ENCODE peak calls at places on chromosome 2, in seven cellular contexts. P is neural progenitor cell, J is HCT116, I is GM23248, Q is GM23338, W is PC-3, Y is MM.1S. Z is an unnamed sample.

GRCh38 chr2:182077451-182078142 is 91.9 kb downstream of the PPP1R1C start:
- DNase-seq in P (peak), J (peak), I (peak), Q (peak), W (peak), Y (peak), Z (peak)

GRCh38 chr2:19860022-19860421 is 41.8 kb downstream of the TTC32 start:
- DNase-seq in P (no peak), J (no peak), I (no peak), Q (no peak), W (no peak), Y (no peak), Z (no peak)

GRCh38 chr2:42105330-42106256 is 57.8 kb downstream of the PKDCC start:
- DNase-seq in P (no peak), J (no peak), I (no peak), Q (peak), W (no peak), Y (peak), Z (no peak)

GRCh38 chr2:42914314-42914713 is 121.9 kb upstream of the HAAO start:
- DNase-seq in P (no peak), J (no peak), I (no peak), Q (no peak), W (no peak), Y (no peak), Z (no peak)

GRCh38 chr2:49265471-49265870 is 111.2 kb upstream of the FSHR start:
- DNase-seq in P (no peak), J (no peak), I (no peak), Q (no peak), W (no peak), Y (no peak), Z (no peak)

GRCh38 chr2:202824901-202825300 is 46.7 kb downstream of the ICA1L start:
- DNase-seq in P (no peak), J (no peak), I (peak), Q (no peak), W (no peak), Y (no peak), Z (no peak)

GRCh38 chr2:136286423-136286822 is 168.5 kb upstream of the CXCR4 start:
- DNase-seq in P (no peak), J (no peak), I (no peak), Q (no peak), W (no peak), Y (no peak), Z (no peak)

GRCh38 chr2:174722942-174723598 is 41.2 kb downstream of the CHRNA1 start:
- DNase-seq in P (no peak), J (no peak), I (no peak), Q (no peak), W (no peak), Y (no peak), Z (no peak)

GRCh38 chr2:219664958-219665357 is 37.5 kb downstream of the SLC4A3 start:
- DNase-seq in P (no peak), J (no peak), I (no peak), Q (no peak), W (no peak), Y (no peak), Z (peak)

GRCh38 chr2:148730085-148730484 is 85.5 kb downstream of the EPC2 start:
- DNase-seq in P (no peak), J (no peak), I (no peak), Q (peak), W (peak), Y (no peak), Z (no peak)

GRCh38 chr2:234789926-234790325 is 161.9 kb upstream of the SH3BP4 start:
- DNase-seq in P (no peak), J (no peak), I (no peak), Q (no peak), W (no peak), Y (no peak), Z (no peak)

GRCh38 chr2:73000808-73001570 is 70.5 kb downstream of the SFXN5 start:
- DNase-seq in P (no peak), J (no peak), I (no peak), Q (no peak), W (no peak), Y (no peak), Z (peak)

GRCh38 chr2:136538489-136538888 is 226.9 kb upstream of the THSD7B start:
- DNase-seq in P (no peak), J (no peak), I (no peak), Q (no peak), W (no peak), Y (no peak), Z (no peak)

GRCh38 chr2:150601280-150602038 is 114.0 kb upstream of the RND3 start:
- DNase-seq in P (no peak), J (no peak), I (peak), Q (no peak), W (peak), Y (no peak), Z (no peak)

GRCh38 chr2:58852243-58852642 is 611.1 kb upstream of the FANCL start:
- DNase-seq in P (no peak), J (no peak), I (no peak), Q (no peak), W (no peak), Y (no peak), Z (no peak)

GRCh38 chr2:127588241-127588640 is 52.8 kb downstream of the MYO7B start:
- DNase-seq in P (no peak), J (no peak), I (no peak), Q (no peak), W (no peak), Y (no peak), Z (no peak)

GRCh38 chr2:70990216-70990615 is 4.5 kb downstream of the TEX261 start:
- DNase-seq in P (no peak), J (no peak), I (no peak), Q (no peak), W (no peak), Y (no peak), Z (peak)

GRCh38 chr2:144780983-144781382 is 261.1 kb upstream of the ZEB2 start:
- DNase-seq in P (no peak), J (no peak), I (peak), Q (no peak), W (no peak), Y (no peak), Z (no peak)

GRCh38 chr2:21451418-21451817 is 327.6 kb downstream of the TDRD15 start:
- DNase-seq in P (no peak), J (no peak), I (no peak), Q (no peak), W (no peak), Y (no peak), Z (no peak)

GRCh38 chr2:105754011-105754410 is 9.3 kb downstream of the NCK2 start:
- DNase-seq in P (no peak), J (no peak), I (no peak), Q (no peak), W (no peak), Y (no peak), Z (no peak)

GRCh38 chr2:177530513-177531039 is 138.0 kb downstream of the AGPS start:
- DNase-seq in P (no peak), J (no peak), I (no peak), Q (no peak), W (no peak), Y (no peak), Z (no peak)

GRCh38 chr2:19540739-19541503 is 182.5 kb upstream of the OSR1 start:
- DNase-seq in P (no peak), J (peak), I (peak), Q (no peak), W (peak), Y (peak), Z (peak)

GRCh38 chr2:149040451-149040850 is 2.0 kb downstream of the LYPD6B start:
- DNase-seq in P (peak), J (peak), I (peak), Q (peak), W (peak), Y (peak), Z (peak)

GRCh38 chr2:209526541-209526940 is 102.7 kb downstream of the MAP2 start:
- DNase-seq in P (no peak), J (no peak), I (peak), Q (no peak), W (no peak), Y (peak), Z (no peak)

GRCh38 chr2:219552382-219553167 is 8.7 kb downstream of the TMEM198 start:
- DNase-seq in P (peak), J (peak), I (peak), Q (peak), W (peak), Y (peak), Z (peak)

GRCh38 chr2:200788129-200788718 is 23.5 kb upstream of the BZW1 start:
- DNase-seq in P (no peak), J (no peak), I (peak), Q (no peak), W (peak), Y (no peak), Z (no peak)

GRCh38 chr2:109555346-109555900 is 58.3 kb downstream of the SEPTIN10 start:
- DNase-seq in P (no peak), J (no peak), I (no peak), Q (no peak), W (peak), Y (no peak), Z (no peak)

GRCh38 chr2:136572335-136572734 is 193.0 kb upstream of the THSD7B start:
- DNase-seq in P (no peak), J (no peak), I (no peak), Q (no peak), W (no peak), Y (no peak), Z (no peak)

GRCh38 chr2:105445498-105445897 is 46.6 kb upstream of the FHL2 start:
- DNase-seq in P (no peak), J (no peak), I (no peak), Q (no peak), W (no peak), Y (no peak), Z (no peak)

GRCh38 chr2:110868971-110869370 is 136.6 kb downstream of the ACOXL start:
- DNase-seq in P (no peak), J (no peak), I (no peak), Q (no peak), W (peak), Y (no peak), Z (no peak)

GRCh38 chr2:207706936-207707860 is 4.2 kb upstream of the CCNYL1 start:
- DNase-seq in P (no peak), J (no peak), I (no peak), Q (peak), W (no peak), Y (no peak), Z (no peak)

GRCh38 chr2:210718503-210718902 is 162.1 kb downstream of the CPS1 start:
- DNase-seq in P (no peak), J (no peak), I (no peak), Q (no peak), W (no peak), Y (no peak), Z (no peak)

GRCh38 chr2:210727549-210727948 is 171.2 kb downstream of the CPS1 start:
- DNase-seq in P (no peak), J (no peak), I (no peak), Q (no peak), W (no peak), Y (peak), Z (no peak)

GRCh38 chr2:210722092-210722491 is 165.7 kb downstream of the CPS1 start:
- DNase-seq in P (no peak), J (no peak), I (no peak), Q (no peak), W (no peak), Y (no peak), Z (no peak)
- H2AFZ ChIP-seq in P (no peak), J (no peak), I (no peak), Q (no peak), W (no peak), Y (no peak), Z (no peak)

GRCh38 chr2:240074545-240074944 is 21.2 kb upstream of the OR6B3 start:
- DNase-seq in P (no peak), J (no peak), I (no peak), Q (no peak), W (no peak), Y (no peak), Z (no peak)

GRCh38 chr2:240077442-240077841 is 24.1 kb upstream of the OR6B3 start:
- DNase-seq in P (no peak), J (no peak), I (no peak), Q (no peak), W (no peak), Y (no peak), Z (no peak)

DNA sequence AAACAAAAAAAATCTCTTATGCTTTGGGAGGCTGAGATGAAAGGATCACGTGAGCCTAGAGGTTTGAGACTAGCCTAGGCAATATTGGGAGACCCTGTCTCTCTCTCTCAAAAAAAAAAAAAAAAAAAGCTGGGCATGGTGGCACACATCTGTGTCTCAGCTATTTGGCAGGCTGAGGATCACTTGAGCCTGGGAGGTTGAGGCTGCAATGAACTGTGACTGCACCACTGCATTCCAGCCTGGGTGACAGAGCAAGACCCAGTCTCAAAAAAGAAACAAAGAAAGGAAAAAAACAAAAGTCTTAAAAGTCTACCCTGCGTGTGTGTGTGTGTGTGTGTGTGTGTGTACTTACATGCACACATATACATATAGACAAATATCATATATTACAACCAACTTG is 25.3 kb upstream of the OR6B3 start:
- DNase-seq in P (no peak), J (no peak), I (no peak), Q (no peak), W (no peak), Y (no peak), Z (no peak)
- TF ChIP-seq EZH2phosphoT487 in P (no peak), J (no peak), I (no peak), Q (no peak), W (no peak), Y (no peak), Z (no peak)

DNA sequence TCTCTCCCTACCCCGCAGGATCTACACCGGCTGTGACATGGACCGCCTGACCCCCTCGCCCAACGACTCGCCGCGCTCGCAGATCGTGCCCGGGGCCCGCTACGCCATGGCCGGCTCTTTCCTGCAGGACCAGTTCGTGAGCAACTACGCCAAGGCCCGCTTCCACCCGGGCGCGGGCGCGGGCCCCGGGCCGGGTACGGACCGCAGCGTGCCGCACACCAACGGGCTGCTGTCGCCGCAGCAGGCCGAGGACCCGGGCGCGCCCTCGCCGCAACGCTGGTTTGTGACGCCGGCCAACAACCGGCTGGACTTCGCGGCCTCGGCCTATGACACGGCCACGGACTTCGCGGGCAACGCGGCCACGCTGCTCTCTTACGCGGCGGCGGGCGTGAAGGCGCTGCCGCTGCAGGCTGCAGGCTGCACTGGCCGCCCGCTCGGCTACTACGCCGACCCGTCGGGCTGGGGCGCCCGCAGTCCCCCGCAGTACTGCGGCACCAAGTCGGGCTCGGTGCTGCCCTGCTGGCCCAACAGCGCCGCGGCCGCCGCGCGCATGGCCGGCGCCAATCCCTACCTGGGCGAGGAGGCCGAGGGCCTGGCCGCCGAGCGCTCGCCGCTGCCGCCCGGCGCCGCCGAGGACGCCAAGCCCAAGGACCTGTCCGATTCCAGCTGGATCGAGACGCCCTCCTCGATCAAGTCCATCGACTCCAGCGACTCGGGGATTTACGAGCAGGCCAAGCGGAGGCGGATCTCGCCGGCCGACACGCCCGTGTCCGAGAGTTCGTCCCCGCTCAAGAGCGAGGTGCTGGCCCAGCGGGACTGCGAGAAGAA is 7.5 kb downstream of the TBR1 start:
- DNase-seq in P (peak), J (no peak), I (peak), Q (peak), W (no peak), Y (no peak), Z (peak)
- TF ChIP-seq EZH2 in P (peak), J (no peak), I (peak), Q (peak), W (no peak), Y (no peak), Z (peak)

GRCh38 chr2:213234641-213235040 is 49.6 kb upstream of the SPAG16 start:
- DNase-seq in P (peak), J (no peak), I (no peak), Q (peak), W (no peak), Y (no peak), Z (no peak)
- H2AFZ ChIP-seq in P (no peak), J (peak), I (peak), Q (peak), W (no peak), Y (no peak), Z (no peak)